ENCODE peak calls at places on chromosomes 11 and 22, in six cellular contexts. S is A549, O is HepG2, V is H1, L is SK-N-SH, C is K562. F is an unnamed sample.

GRCh38 chr11:93579187-93579773 is 36.1 kb upstream of the SMCO4 start:
- DNase-seq in S (no peak), O (no peak), V (no peak), L (no peak), C (no peak), F (no peak)

GRCh38 chr22:24282401-24282800 is 11.8 kb downstream of the SPECC1L start:
- DNase-seq in S (no peak), O (no peak), V (no peak), L (no peak), C (no peak), F (no peak)

GRCh38 chr22:42443240-42444059 is 11.2 kb upstream of the NFAM1 start:
- DNase-seq in S (no peak), O (no peak), V (no peak), L (no peak), C (no peak), F (no peak)

GRCh38 chr11:65643971-65644370 is 6.1 kb downstream of the SIPA1 start:
- DNase-seq in S (peak), O (no peak), V (no peak), L (no peak), C (peak), F (no peak)

GRCh38 chr22:19666663-19667593 is 47.4 kb upstream of the SEPTIN5 start:
- DNase-seq in S (no peak), O (no peak), V (no peak), L (no peak), C (peak), F (peak)

GRCh38 chr11:77669848-77670511 is 32.4 kb upstream of the CLNS1A start:
- DNase-seq in S (peak), O (peak), V (no peak), L (no peak), C (no peak), F (peak)

GRCh38 chr11:64770120-64770519 is 8.2 kb downstream of the SF1 start:
- DNase-seq in S (no peak), O (no peak), V (no peak), L (no peak), C (no peak), F (no peak)

GRCh38 chr11:79274636-79275315 is 166.1 kb downstream of the TENM4 start:
- DNase-seq in S (no peak), O (no peak), V (no peak), L (no peak), C (no peak), F (peak)

GRCh38 chr22:39176067-39176621 is 23.7 kb upstream of the CBX7 start:
- DNase-seq in S (peak), O (peak), V (no peak), L (no peak), C (no peak), F (peak)

GRCh38 chr11:111299111-111300026 is 1.0 kb downstream of the POU2AF3 start:
- DNase-seq in S (peak), O (peak), V (no peak), L (peak), C (no peak), F (peak)

GRCh38 chr11:111300569-111300968 is 2.2 kb downstream of the POU2AF3 start:
- DNase-seq in S (no peak), O (no peak), V (no peak), L (no peak), C (no peak), F (no peak)

GRCh38 chr11:111302298-111302697 is 4.0 kb downstream of the POU2AF3 start:
- DNase-seq in S (no peak), O (no peak), V (no peak), L (no peak), C (no peak), F (no peak)

GRCh38 chr11:111301840-111302113 is 3.4 kb downstream of the POU2AF3 start:
- DNase-seq in S (no peak), O (no peak), V (no peak), L (no peak), C (no peak), F (no peak)

DNA sequence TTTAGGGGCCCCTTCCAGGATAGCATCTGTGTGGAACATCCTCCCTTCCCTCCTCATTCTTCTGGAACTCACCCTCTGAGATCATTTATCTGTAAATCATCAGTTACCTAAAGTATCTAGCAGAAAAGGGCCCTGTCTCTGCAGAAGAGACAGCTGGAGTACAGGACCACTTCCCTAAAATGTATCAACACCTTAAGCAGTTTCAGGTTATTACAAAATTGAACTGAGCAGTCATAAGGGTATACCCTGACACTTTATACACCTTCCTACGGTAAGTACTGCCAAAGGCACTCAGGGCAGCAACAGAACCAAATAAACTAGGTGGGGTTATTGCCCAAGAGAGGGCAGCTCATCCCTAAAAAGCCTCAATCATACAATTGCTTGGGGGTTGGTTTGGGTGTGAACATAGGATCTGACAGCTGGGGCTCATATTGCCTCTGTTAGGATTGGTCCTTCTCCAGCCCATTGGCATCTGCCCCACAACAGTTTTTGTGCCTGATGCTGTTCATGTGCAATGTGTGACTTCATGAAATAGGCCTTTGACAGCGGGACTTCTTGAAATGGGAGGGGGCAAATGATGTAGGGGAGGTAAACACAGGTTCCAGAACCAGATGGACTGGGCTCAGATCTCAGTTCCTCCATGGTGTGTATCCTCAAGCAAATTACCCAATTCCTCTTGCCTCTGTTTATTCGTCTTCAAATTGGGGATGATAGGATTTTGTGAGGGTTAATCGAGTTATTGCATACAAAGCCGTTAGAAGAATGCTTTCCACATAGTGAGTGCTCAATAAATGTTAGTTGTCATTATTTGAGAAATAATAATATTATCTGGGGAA is 2.9 kb downstream of the POU2AF3 start:
- DNase-seq in S (no peak), O (no peak), V (no peak), L (no peak), C (no peak), F (no peak)
- TF ChIP-seq RFX5 in S (no peak), O (no peak), V (no peak), L (no peak), C (no peak), F (no peak)

GRCh38 chr11:115701284-115701875 is 197.2 kb upstream of the CADM1 start:
- DNase-seq in S (no peak), O (no peak), V (no peak), L (no peak), C (no peak), F (no peak)

GRCh38 chr11:115698243-115698642 is 194.0 kb upstream of the CADM1 start:
- DNase-seq in S (no peak), O (no peak), V (no peak), L (no peak), C (no peak), F (no peak)

GRCh38 chr11:115696472-115697011 is 192.3 kb upstream of the CADM1 start:
- DNase-seq in S (no peak), O (no peak), V (no peak), L (no peak), C (no peak), F (no peak)

GRCh38 chr11:115699326-115699725 is 195.1 kb upstream of the CADM1 start:
- DNase-seq in S (no peak), O (no peak), V (no peak), L (no peak), C (no peak), F (no peak)

DNA sequence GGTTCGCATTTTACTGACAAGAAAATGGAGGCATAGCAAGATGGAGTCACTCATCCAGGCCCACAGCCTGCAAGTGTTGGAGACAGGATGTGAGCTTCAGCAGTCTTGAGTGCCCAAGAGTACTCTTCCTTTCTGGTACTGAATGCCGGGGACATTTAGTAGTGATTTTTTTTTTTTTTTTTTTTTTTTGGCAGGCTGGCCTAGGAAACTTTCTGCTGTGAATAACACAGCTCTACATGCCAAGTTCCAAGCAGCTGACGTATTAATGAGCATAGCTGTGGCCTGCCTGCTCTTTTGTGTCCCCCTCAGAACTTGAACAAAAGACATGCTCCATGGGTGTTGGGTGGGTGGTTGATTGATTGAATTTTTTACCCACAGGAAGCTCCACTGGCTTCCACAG is 195.5 kb upstream of the CADM1 start:
- DNase-seq in S (no peak), O (no peak), V (no peak), L (no peak), C (no peak), F (peak)
- TF ChIP-seq RFX5 in S (no peak), O (no peak), V (no peak), L (no peak), C (no peak), F (no peak)

GRCh38 chr22:46030241-46030880 is 53.4 kb upstream of the WNT7B start:
- DNase-seq in S (no peak), O (no peak), V (no peak), L (no peak), C (no peak), F (no peak)

GRCh38 chr22:46028069-46028991 is 51.4 kb upstream of the WNT7B start:
- DNase-seq in S (no peak), O (no peak), V (no peak), L (no peak), C (no peak), F (no peak)

GRCh38 chr22:46029036-46029435 is 52.1 kb upstream of the WNT7B start:
- DNase-seq in S (no peak), O (no peak), V (no peak), L (no peak), C (no peak), F (no peak)

GRCh38 chr22:46031066-46031465 is 54.1 kb upstream of the WNT7B start:
- DNase-seq in S (no peak), O (no peak), V (no peak), L (no peak), C (no peak), F (no peak)

DNA sequence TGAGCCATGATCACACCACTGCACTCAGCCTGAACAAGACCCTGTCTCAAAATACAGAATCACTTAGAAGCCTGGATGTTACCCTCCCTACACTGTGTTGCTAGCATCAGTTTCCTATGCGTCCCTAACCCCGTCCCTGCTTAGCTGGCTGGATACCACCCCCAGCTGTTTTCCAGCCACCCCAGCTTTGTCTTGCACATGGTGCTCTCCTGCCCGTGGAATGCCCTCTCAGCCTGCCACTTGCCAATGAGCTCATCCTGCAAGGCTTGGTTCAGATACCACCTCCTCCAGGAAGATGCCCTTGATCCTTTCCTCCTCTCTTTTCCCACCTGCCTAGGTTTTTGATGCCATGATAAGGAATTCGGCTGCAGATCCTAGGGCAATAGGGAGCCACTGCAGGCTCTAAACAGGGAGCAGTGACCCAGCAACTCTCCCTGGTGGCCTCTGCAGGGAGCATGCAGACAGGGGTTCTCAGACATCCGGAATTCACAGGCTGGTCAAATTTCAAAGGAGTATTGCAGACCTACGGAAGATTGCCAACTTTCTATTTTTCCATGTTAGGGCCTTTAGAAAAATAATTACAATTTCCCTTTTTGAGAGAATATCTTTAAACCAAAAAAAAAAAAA is 52.7 kb upstream of the WNT7B start:
- DNase-seq in S (no peak), O (no peak), V (no peak), L (no peak), C (no peak), F (no peak)
- TF ChIP-seq RFX5 in S (no peak), O (no peak), V (no peak), L (no peak), C (no peak), F (no peak)

GRCh38 chr22:35996596-35996995 is 32.0 kb downstream of the RBFOX2 start:
- DNase-seq in S (no peak), O (no peak), V (no peak), L (no peak), C (no peak), F (no peak)
- TF ChIP-seq RFX5 in S (no peak), O (no peak), V (no peak), L (no peak), C (no peak), F (no peak)

DNA sequence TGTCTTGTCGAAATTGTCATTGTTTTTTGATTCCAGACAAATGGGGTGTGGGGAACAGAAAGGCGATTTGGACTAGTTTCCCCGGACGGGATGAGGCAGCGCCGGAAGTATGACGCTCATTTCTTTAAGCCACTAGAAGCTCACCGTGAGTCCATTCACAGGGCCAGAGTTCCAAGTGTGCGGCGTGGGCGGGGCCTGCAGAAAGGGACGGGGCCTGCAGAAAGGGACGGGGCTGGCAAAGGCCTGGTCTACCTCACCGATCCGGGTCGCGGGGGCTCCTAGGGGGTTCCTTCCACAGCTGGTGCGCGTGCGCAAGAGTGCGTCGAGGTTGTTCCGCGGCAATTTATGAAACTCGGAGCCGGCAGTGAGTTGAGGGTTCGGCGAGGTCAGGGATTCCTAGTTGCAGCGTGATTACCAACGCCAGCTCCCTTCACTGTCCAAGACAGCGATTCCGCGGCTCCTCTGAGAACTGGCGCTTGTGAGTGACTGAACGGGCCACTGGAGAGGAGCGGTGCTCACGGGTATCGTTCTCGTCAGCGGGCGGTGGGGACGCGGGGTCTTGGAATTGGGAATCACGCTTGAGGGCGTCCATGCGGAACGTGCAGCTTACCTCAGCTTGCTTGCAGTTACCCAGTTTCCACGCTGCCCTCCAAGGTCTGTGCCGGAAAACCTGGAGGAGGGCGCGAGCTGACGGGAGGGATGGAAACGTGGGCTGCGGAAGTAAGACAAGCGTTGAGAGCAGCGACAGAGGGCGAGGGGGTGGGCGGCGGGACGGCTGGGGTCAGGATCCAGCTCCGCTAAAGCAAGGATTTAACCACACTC is at the start of gene ZNF215:
- DNase-seq in S (peak), O (no peak), V (peak), L (peak), C (peak), F (peak)
- TF ChIP-seq RFX5 in S (no peak), O (no peak), V (no peak), L (no peak), C (no peak), F (no peak)

GRCh38 chr22:47331750-47332149 is 569.3 kb downstream of the TBC1D22A start:
- DNase-seq in S (no peak), O (no peak), V (no peak), L (no peak), C (no peak), F (no peak)

GRCh38 chr22:47335460-47335859 is 573.0 kb downstream of the TBC1D22A start:
- DNase-seq in S (no peak), O (no peak), V (no peak), L (no peak), C (no peak), F (no peak)

GRCh38 chr22:47332246-47332980 is 570.0 kb downstream of the TBC1D22A start:
- DNase-seq in S (no peak), O (no peak), V (no peak), L (no peak), C (no peak), F (no peak)

GRCh38 chr22:47334596-47334995 is 572.1 kb downstream of the TBC1D22A start:
- DNase-seq in S (no peak), O (no peak), V (no peak), L (no peak), C (no peak), F (no peak)

DNA sequence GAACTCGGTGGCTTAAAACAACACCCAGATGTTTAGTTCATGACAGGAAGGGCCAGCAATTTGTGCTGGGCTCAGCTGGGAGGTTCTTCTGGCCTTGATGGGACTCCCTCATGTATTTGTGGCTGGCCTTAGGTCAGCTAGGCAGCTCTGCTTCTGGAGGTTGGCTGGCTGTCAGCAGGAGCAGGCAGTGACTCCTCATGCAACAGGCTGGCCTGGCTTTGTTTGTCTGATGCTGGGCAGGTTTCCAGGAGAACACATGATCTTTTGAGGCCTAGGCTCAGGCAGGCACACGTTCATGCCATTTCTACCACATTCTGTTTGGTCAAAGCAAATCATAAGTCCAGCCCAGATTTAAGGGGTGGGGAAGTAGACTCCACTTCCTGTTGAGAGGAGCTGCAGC is 571.2 kb downstream of the TBC1D22A start:
- DNase-seq in S (peak), O (peak), V (no peak), L (no peak), C (no peak), F (peak)
- TF ChIP-seq RFX5 in S (no peak), O (no peak), V (no peak), L (no peak), C (no peak), F (no peak)

GRCh38 chr11:45323598-45324249 is 37.6 kb upstream of the SYT13 start:
- DNase-seq in S (no peak), O (no peak), V (no peak), L (no peak), C (no peak), F (no peak)

GRCh38 chr11:45321669-45322068 is 35.5 kb upstream of the SYT13 start:
- DNase-seq in S (no peak), O (no peak), V (no peak), L (no peak), C (no peak), F (no peak)

GRCh38 chr11:45322111-45322705 is 36.1 kb upstream of the SYT13 start:
- DNase-seq in S (no peak), O (no peak), V (no peak), L (no peak), C (no peak), F (no peak)

GRCh38 chr11:45324459-45324858 is 38.3 kb upstream of the SYT13 start:
- DNase-seq in S (no peak), O (no peak), V (no peak), L (no peak), C (no peak), F (no peak)

GRCh38 chr11:45322891-45323597 is 36.9 kb upstream of the SYT13 start:
- DNase-seq in S (no peak), O (no peak), V (no peak), L (no peak), C (no peak), F (no peak)
- TF ChIP-seq RFX5 in S (no peak), O (no peak), V (no peak), L (no peak), C (no peak), F (no peak)

DNA sequence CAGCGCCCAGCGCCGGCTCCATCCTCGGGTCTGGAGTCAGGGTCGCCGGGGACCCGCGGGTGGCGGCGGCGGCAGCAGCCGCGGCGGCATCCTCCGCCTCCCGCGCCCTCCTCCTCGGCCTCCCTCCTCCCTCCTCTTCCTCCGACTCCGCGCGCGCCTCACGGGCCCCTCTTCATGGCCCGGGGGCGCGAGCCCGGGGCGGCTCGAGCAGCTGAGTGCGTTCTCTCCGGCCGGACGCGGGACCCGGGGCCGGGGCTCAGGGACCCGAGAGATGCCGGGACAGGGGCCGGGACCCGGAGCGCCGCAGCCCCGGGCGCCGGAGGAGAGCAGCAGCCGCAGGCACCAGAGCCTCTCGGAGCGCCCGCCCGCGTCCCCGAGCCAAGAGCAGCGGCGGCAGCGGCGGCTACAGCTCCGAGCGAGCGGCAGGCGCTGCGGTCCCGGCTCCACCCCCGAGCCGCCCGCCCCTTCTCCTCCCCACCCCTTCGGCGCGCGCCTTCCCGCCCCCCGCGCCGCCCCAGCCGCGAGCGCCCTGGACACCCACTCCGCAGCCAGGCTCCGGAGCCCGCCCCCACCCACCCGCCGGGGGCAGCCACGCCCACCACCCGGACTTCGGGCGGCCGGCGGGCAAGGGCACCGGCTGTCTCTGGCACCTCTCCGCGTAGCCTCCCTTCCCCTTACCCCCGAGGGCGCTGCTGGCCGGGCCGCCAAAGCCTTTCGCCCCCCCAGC is at the start of gene CHST1:
- DNase-seq in S (peak), O (no peak), V (no peak), L (peak), C (no peak), F (no peak)
- TF ChIP-seq RFX5 in S (no peak), O (no peak), V (no peak), L (no peak), C (no peak), F (no peak)

GRCh38 chr22:36197065-36197440 is 4.6 kb downstream of the APOL4 start:
- DNase-seq in S (no peak), O (no peak), V (peak), L (peak), C (peak), F (peak)
- TF ChIP-seq RFX5 in S (no peak), O (no peak), V (no peak), L (no peak), C (no peak), F (no peak)

F was measured in IMR-90.